ENCODE peak calls at places on chromosome 20, in seven cellular contexts. One of them, this sample, is unnamed.

GRCh38 chr20:44111712-44112335 is 75.2 kb downstream of the JPH2 start:
- DNase-seq in fibroblast of lung: peak
- DNase-seq in A673: peak
- DNase-seq in AG04450: no peak
- DNase-seq in astrocyte of the spinal cord: no peak
- DNase-seq in IMR-90: peak
- DNase-seq in AG09309: no peak
- DNase-seq in this sample: peak

GRCh38 chr20:57657537-57658446 is 37.6 kb upstream of the ZBP1 start:
- DNase-seq in A673: peak
- DNase-seq in AG04450: no peak
- DNase-seq in IMR-90: no peak
- DNase-seq in AG09309: no peak
- DNase-seq in astrocyte of the spinal cord: no peak
- DNase-seq in fibroblast of lung: no peak
- DNase-seq in this sample: no peak

GRCh38 chr20:10476319-10476724 is 41.2 kb downstream of the SLX4IP start:
- DNase-seq in A673: no peak
- DNase-seq in AG04450: no peak
- DNase-seq in astrocyte of the spinal cord: no peak
- DNase-seq in AG09309: no peak
- DNase-seq in fibroblast of lung: peak
- DNase-seq in IMR-90: peak
- DNase-seq in this sample: peak

GRCh38 chr20:36435799-36436541 is 105.3 kb upstream of the MYL9 start:
- DNase-seq in AG04450: no peak
- DNase-seq in A673: peak
- DNase-seq in fibroblast of lung: peak
- DNase-seq in AG09309: no peak
- DNase-seq in astrocyte of the spinal cord: peak
- DNase-seq in IMR-90: peak
- DNase-seq in this sample: peak

GRCh38 chr20:43983359-43983758 is 68.7 kb downstream of the TOX2 start:
- DNase-seq in astrocyte of the spinal cord: no peak
- DNase-seq in AG04450: no peak
- DNase-seq in AG09309: no peak
- DNase-seq in A673: peak
- DNase-seq in IMR-90: no peak
- DNase-seq in fibroblast of lung: no peak
- DNase-seq in this sample: no peak

GRCh38 chr20:24959591-24960301 is 10.7 kb downstream of the CST7 start:
- DNase-seq in astrocyte of the spinal cord: no peak
- DNase-seq in A673: no peak
- DNase-seq in fibroblast of lung: no peak
- DNase-seq in IMR-90: no peak
- DNase-seq in AG04450: no peak
- DNase-seq in AG09309: no peak
- DNase-seq in this sample: no peak

GRCh38 chr20:25858495-25859425 is 162.1 kb upstream of the ZNF337 start:
- DNase-seq in AG04450: no peak
- DNase-seq in astrocyte of the spinal cord: no peak
- DNase-seq in A673: no peak
- DNase-seq in IMR-90: no peak
- DNase-seq in AG09309: no peak
- DNase-seq in fibroblast of lung: no peak
- DNase-seq in this sample: no peak

GRCh38 chr20:6295026-6295425 is 172.2 kb upstream of the FERMT1 start:
- DNase-seq in fibroblast of lung: no peak
- DNase-seq in A673: no peak
- DNase-seq in AG04450: no peak
- DNase-seq in IMR-90: no peak
- DNase-seq in astrocyte of the spinal cord: no peak
- DNase-seq in AG09309: no peak
- DNase-seq in this sample: no peak

GRCh38 chr20:9555781-9556180 is 41.4 kb downstream of the LAMP5 start:
- DNase-seq in IMR-90: peak
- DNase-seq in AG04450: no peak
- DNase-seq in AG09309: no peak
- DNase-seq in fibroblast of lung: no peak
- DNase-seq in astrocyte of the spinal cord: no peak
- DNase-seq in A673: no peak
- DNase-seq in this sample: no peak

GRCh38 chr20:41174373-41174772 is 37.0 kb downstream of the PLCG1 start:
- DNase-seq in IMR-90: no peak
- DNase-seq in AG04450: no peak
- DNase-seq in fibroblast of lung: no peak
- DNase-seq in astrocyte of the spinal cord: no peak
- DNase-seq in AG09309: no peak
- DNase-seq in A673: no peak
- DNase-seq in this sample: no peak

GRCh38 chr20:56018750-56019149 is 13.4 kb upstream of the CBLN4 start:
- DNase-seq in AG09309: no peak
- DNase-seq in A673: no peak
- DNase-seq in astrocyte of the spinal cord: no peak
- DNase-seq in IMR-90: no peak
- DNase-seq in AG04450: no peak
- DNase-seq in fibroblast of lung: no peak
- DNase-seq in this sample: no peak

GRCh38 chr20:36235892-36236785 is at the start of gene AAR2:
- DNase-seq in AG09309: no peak
- DNase-seq in AG04450: peak
- DNase-seq in fibroblast of lung: peak
- DNase-seq in A673: peak
- DNase-seq in IMR-90: peak
- DNase-seq in astrocyte of the spinal cord: peak
- DNase-seq in this sample: peak

GRCh38 chr20:41131594-41132387 is 5.6 kb upstream of the PLCG1 start:
- DNase-seq in IMR-90: no peak
- DNase-seq in AG09309: no peak
- DNase-seq in AG04450: no peak
- DNase-seq in fibroblast of lung: no peak
- DNase-seq in A673: no peak
- DNase-seq in astrocyte of the spinal cord: no peak
- DNase-seq in this sample: no peak

GRCh38 chr20:30985386-30985785 is 272.1 kb upstream of the DEFB115 start:
- DNase-seq in fibroblast of lung: no peak
- DNase-seq in AG09309: no peak
- DNase-seq in AG04450: no peak
- DNase-seq in A673: no peak
- DNase-seq in IMR-90: no peak
- DNase-seq in astrocyte of the spinal cord: no peak
- DNase-seq in this sample: no peak

GRCh38 chr20:49278036-49278816 is at the start of gene ZNFX1:
- DNase-seq in fibroblast of lung: peak
- DNase-seq in AG09309: peak
- DNase-seq in A673: peak
- DNase-seq in IMR-90: peak
- DNase-seq in AG04450: peak
- DNase-seq in astrocyte of the spinal cord: peak
- DNase-seq in this sample: peak

GRCh38 chr20:32278199-32278643 is 770 bp downstream of the KIF3B start:
- DNase-seq in astrocyte of the spinal cord: no peak
- DNase-seq in A673: no peak
- DNase-seq in AG09309: no peak
- DNase-seq in AG04450: no peak
- DNase-seq in fibroblast of lung: peak
- DNase-seq in IMR-90: peak
- DNase-seq in this sample: peak

DNA sequence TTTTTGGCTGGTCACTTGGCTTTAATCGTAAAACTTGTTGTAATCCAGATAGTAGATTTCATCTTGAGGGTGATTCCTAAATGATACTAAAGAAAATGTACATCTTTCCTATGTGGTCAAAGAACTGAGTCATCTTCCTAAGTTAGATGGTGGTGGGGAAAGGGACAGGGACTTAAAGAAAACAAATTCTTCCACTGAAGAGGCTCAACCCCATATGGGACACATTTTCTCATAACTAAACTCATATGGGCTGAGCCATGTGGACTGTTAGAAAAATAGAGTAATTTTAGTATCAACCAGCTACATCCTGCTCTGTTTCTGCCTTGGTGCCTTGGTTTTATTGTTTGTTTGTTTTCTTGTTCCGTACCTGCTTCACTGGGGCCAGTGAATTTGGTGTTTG is 155.9 kb downstream of the TSHZ2 start:
- DNase-seq in AG09309: no peak
- DNase-seq in astrocyte of the spinal cord: no peak
- DNase-seq in AG04450: no peak
- DNase-seq in A673: no peak
- DNase-seq in IMR-90: no peak
- DNase-seq in fibroblast of lung: no peak
- DNase-seq in this sample: no peak
- TF ChIP-seq CTCF in AG09309: no peak
- TF ChIP-seq CTCF in astrocyte of the spinal cord: no peak
- TF ChIP-seq CTCF in AG04450: no peak
- TF ChIP-seq CTCF in A673: no peak
- TF ChIP-seq CTCF in IMR-90: no peak
- TF ChIP-seq CTCF in fibroblast of lung: no peak
- TF ChIP-seq CTCF in this sample: no peak

GRCh38 chr20:33664762-33665144 is 2.0 kb upstream of the ACTL10 start:
- DNase-seq in IMR-90: no peak
- DNase-seq in astrocyte of the spinal cord: no peak
- DNase-seq in fibroblast of lung: no peak
- DNase-seq in AG04450: no peak
- DNase-seq in AG09309: no peak
- DNase-seq in A673: no peak
- DNase-seq in this sample: no peak

GRCh38 chr20:33668791-33669155 is 2.0 kb downstream of the ACTL10 start:
- DNase-seq in A673: no peak
- DNase-seq in fibroblast of lung: no peak
- DNase-seq in AG09309: no peak
- DNase-seq in astrocyte of the spinal cord: no peak
- DNase-seq in AG04450: no peak
- DNase-seq in IMR-90: no peak
- DNase-seq in this sample: no peak

GRCh38 chr20:33668087-33668790 is 1.5 kb downstream of the ACTL10 start:
- DNase-seq in A673: no peak
- DNase-seq in AG09309: no peak
- DNase-seq in AG04450: no peak
- DNase-seq in IMR-90: no peak
- DNase-seq in fibroblast of lung: no peak
- DNase-seq in astrocyte of the spinal cord: peak
- DNase-seq in this sample: no peak

GRCh38 chr20:33667245-33668086 is 723 bp downstream of the ACTL10 start:
- DNase-seq in AG09309: no peak
- DNase-seq in astrocyte of the spinal cord: no peak
- DNase-seq in fibroblast of lung: peak
- DNase-seq in A673: peak
- DNase-seq in AG04450: no peak
- DNase-seq in IMR-90: peak
- DNase-seq in this sample: peak

GRCh38 chr20:33666293-33667244 is at the start of gene ACTL10:
- DNase-seq in A673: peak
- DNase-seq in AG09309: peak
- DNase-seq in IMR-90: peak
- DNase-seq in astrocyte of the spinal cord: peak
- DNase-seq in fibroblast of lung: peak
- DNase-seq in AG04450: peak
- DNase-seq in this sample: peak
- H3K4me3 ChIP-seq in A673: peak
- H3K4me3 ChIP-seq in AG09309: peak
- H3K4me3 ChIP-seq in IMR-90: peak
- H3K4me3 ChIP-seq in astrocyte of the spinal cord: peak
- H3K4me3 ChIP-seq in fibroblast of lung: peak
- H3K4me3 ChIP-seq in AG04450: peak
- H3K4me3 ChIP-seq in this sample: peak

GRCh38 chr20:51563141-51563596 is 20.6 kb upstream of the NFATC2 start:
- DNase-seq in A673: no peak
- DNase-seq in AG04450: no peak
- DNase-seq in astrocyte of the spinal cord: no peak
- DNase-seq in AG09309: no peak
- DNase-seq in fibroblast of lung: no peak
- DNase-seq in IMR-90: no peak
- DNase-seq in this sample: no peak

GRCh38 chr20:51560550-51561307 is 18.2 kb upstream of the NFATC2 start:
- DNase-seq in fibroblast of lung: peak
- DNase-seq in A673: no peak
- DNase-seq in IMR-90: peak
- DNase-seq in astrocyte of the spinal cord: no peak
- DNase-seq in AG09309: no peak
- DNase-seq in AG04450: no peak
- DNase-seq in this sample: no peak

GRCh38 chr20:51562334-51563140 is 20.0 kb upstream of the NFATC2 start:
- DNase-seq in AG04450: peak
- DNase-seq in fibroblast of lung: peak
- DNase-seq in IMR-90: peak
- DNase-seq in A673: peak
- DNase-seq in astrocyte of the spinal cord: peak
- DNase-seq in AG09309: peak
- DNase-seq in this sample: peak

GRCh38 chr20:51563597-51564332 is 21.2 kb upstream of the NFATC2 start:
- DNase-seq in AG04450: peak
- DNase-seq in A673: peak
- DNase-seq in fibroblast of lung: peak
- DNase-seq in IMR-90: peak
- DNase-seq in AG09309: peak
- DNase-seq in astrocyte of the spinal cord: peak
- DNase-seq in this sample: peak

DNA sequence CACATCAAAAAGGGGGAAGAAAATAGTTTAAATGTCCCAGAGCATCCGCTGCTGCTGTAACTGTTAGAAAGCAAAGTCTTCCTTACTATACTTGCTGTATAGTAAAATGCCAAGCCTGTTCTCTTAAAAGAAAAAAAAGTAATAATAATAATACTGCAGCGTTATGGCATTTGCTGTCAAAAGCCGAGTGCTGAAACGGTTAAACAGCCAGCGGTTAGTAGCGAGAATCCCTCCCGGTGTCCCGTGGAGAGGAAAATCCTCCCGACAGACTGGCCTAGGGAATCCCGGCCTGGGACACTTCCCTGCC is 19.5 kb upstream of the NFATC2 start:
- DNase-seq in IMR-90: peak
- DNase-seq in AG09309: no peak
- DNase-seq in fibroblast of lung: no peak
- DNase-seq in astrocyte of the spinal cord: peak
- DNase-seq in A673: peak
- DNase-seq in AG04450: no peak
- DNase-seq in this sample: no peak
- TF ChIP-seq CTCF in IMR-90: no peak
- TF ChIP-seq CTCF in AG09309: no peak
- TF ChIP-seq CTCF in fibroblast of lung: no peak
- TF ChIP-seq CTCF in astrocyte of the spinal cord: no peak
- TF ChIP-seq CTCF in A673: no peak
- TF ChIP-seq CTCF in AG04450: no peak
- TF ChIP-seq CTCF in this sample: no peak

DNA sequence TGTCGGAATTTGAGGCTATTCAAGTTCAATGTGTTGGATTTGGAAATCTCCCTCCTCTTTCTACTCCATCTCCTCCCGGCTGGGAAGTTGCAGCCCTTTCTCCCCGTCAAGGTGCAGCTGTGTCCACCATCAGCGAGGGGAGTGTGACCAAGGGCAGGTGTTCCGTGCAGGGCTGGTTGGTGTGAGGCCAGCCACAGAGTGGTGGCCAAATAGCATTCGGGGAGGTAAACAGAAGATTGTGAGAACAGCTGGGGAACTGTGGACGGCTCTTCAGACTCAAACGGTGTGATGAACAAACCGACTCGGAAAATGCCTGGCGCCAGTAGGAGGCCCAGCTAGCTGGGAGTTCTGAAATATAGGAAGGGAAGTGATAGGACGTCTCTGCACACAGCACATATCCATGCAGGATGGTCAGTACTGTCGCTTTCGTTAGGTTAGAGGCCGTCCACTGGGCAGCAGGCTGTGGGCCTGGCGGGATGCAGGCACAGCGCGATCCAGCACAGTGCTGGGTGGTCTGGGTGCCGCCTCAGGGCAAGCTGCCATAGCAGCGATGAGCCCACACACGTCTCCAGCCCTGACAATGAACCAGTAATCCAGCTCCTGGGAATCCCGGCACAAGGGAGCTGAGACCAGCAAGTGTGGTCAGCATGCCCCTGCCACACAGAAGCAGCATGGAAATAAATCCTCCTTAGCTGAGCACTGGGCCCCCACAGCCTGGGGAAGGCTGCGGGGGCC is 258.1 kb downstream of the TAF4 start:
- DNase-seq in AG09309: no peak
- DNase-seq in A673: no peak
- DNase-seq in IMR-90: no peak
- DNase-seq in fibroblast of lung: no peak
- DNase-seq in astrocyte of the spinal cord: no peak
- DNase-seq in AG04450: no peak
- DNase-seq in this sample: no peak
- H3K4me3 ChIP-seq in AG09309: no peak
- H3K4me3 ChIP-seq in A673: no peak
- H3K4me3 ChIP-seq in IMR-90: no peak
- H3K4me3 ChIP-seq in fibroblast of lung: no peak
- H3K4me3 ChIP-seq in astrocyte of the spinal cord: no peak
- H3K4me3 ChIP-seq in AG04450: no peak
- H3K4me3 ChIP-seq in this sample: no peak